ENCODE peak calls at places on chromosomes 1 and 21, in nine cellular contexts. T is cardiac fibroblast, H is WERI-Rb-1, C is dorsolateral prefrontal cortex, F is pancreas, S is IMR-90, W is kidney, D is ovary, V is uterus. K is an unnamed sample.

GRCh38 chr1:25456502-25456901 is 25.8 kb downstream of the MACO1 start:
- DNase-seq in D (no peak), C (no peak), S (no peak), T (no peak), F (no peak), W (no peak), H (no peak), V (no peak), K (no peak)

GRCh38 chr1:154270833-154271232 is 1.6 kb upstream of the HAX1 start:
- DNase-seq in C (no peak), T (no peak), H (no peak), F (no peak), D (no peak), S (no peak), V (no peak), W (no peak), K (no peak)

GRCh38 chr1:229751629-229752028 is 125.6 kb downstream of the URB2 start:
- DNase-seq in T (no peak), W (no peak), D (no peak), V (no peak), H (no peak), S (no peak), F (no peak), C (no peak), K (no peak)

GRCh38 chr21:37878946-37879660 is 37.2 kb downstream of the KCNJ6 start:
- DNase-seq in V (no peak), T (peak), S (peak), D (no peak), W (no peak), H (no peak), C (no peak), F (no peak), K (peak)

GRCh38 chr1:116826818-116827606 is 72.8 kb downstream of the CD2 start:
- DNase-seq in F (no peak), D (no peak), S (peak), W (no peak), C (no peak), V (no peak), T (peak), H (peak), K (peak)

GRCh38 chr1:6646499-6647148 is 22.0 kb downstream of the THAP3 start:
- DNase-seq in T (peak), F (peak), S (peak), H (peak), W (no peak), C (peak), D (no peak), V (no peak), K (peak)

GRCh38 chr1:114103992-114104391 is 49.7 kb downstream of the SYT6 start:
- DNase-seq in D (no peak), T (no peak), F (no peak), S (no peak), H (no peak), C (no peak), V (no peak), W (no peak), K (no peak)

GRCh38 chr1:31214316-31215082 is 25.2 kb downstream of the NKAIN1 start:
- DNase-seq in H (no peak), F (no peak), W (no peak), D (no peak), T (no peak), S (no peak), C (no peak), V (no peak), K (no peak)

GRCh38 chr1:39919545-39919944 is 17.8 kb upstream of the MYCL start:
- DNase-seq in D (no peak), F (peak), T (peak), W (no peak), C (peak), V (no peak), S (peak), H (peak), K (peak)

GRCh38 chr1:154419620-154420020 is 14.5 kb downstream of the IL6R start:
- DNase-seq in W (peak), C (peak), F (peak), D (peak), H (peak), S (peak), T (peak), V (peak), K (peak)

GRCh38 chr1:232621050-232621449 is 8.9 kb downstream of the SIPA1L2 start:
- DNase-seq in T (no peak), V (no peak), W (no peak), D (no peak), S (no peak), H (no peak), F (no peak), C (no peak), K (no peak)

GRCh38 chr1:108595510-108595909 is 35.6 kb downstream of the EEIG2 start:
- DNase-seq in W (no peak), D (no peak), F (no peak), T (peak), C (no peak), H (no peak), V (no peak), S (peak), K (peak)

GRCh38 chr1:232905324-232906034 is 44.9 kb upstream of the NTPCR start:
- DNase-seq in H (no peak), S (peak), W (no peak), D (no peak), C (no peak), F (no peak), V (no peak), T (no peak), K (no peak)

GRCh38 chr1:2642131-2642559 is 9.3 kb upstream of the MMEL1 start:
- DNase-seq in H (no peak), V (no peak), F (no peak), T (no peak), S (no peak), D (no peak), W (no peak), C (no peak), K (no peak)

GRCh38 chr1:20590313-20590777 is 1.4 kb downstream of the CDA start:
- DNase-seq in V (peak), F (no peak), D (no peak), C (no peak), W (no peak), H (peak), S (peak), T (peak), K (no peak)
- H3K4me3 ChIP-seq in V (no peak), F (no peak), D (no peak), C (no peak), W (peak), H (peak), S (no peak), T (no peak), K (no peak)

GRCh38 chr1:99594205-99594604 is 51.7 kb upstream of the PALMD start:
- DNase-seq in S (no peak), H (no peak), C (no peak), V (no peak), D (no peak), F (no peak), W (no peak), T (no peak), K (peak)

GRCh38 chr1:99589186-99589636 is 56.7 kb upstream of the PALMD start:
- DNase-seq in W (no peak), V (no peak), T (no peak), F (no peak), S (no peak), D (no peak), H (no peak), C (no peak), K (no peak)

GRCh38 chr1:99590578-99591209 is 55.2 kb upstream of the PALMD start:
- DNase-seq in S (peak), D (no peak), H (no peak), C (peak), W (no peak), F (no peak), T (peak), V (no peak), K (peak)

GRCh38 chr1:99595041-99595440 is 50.9 kb upstream of the PALMD start:
- DNase-seq in S (no peak), C (no peak), H (no peak), T (no peak), F (no peak), W (no peak), V (no peak), D (no peak), K (no peak)

DNA sequence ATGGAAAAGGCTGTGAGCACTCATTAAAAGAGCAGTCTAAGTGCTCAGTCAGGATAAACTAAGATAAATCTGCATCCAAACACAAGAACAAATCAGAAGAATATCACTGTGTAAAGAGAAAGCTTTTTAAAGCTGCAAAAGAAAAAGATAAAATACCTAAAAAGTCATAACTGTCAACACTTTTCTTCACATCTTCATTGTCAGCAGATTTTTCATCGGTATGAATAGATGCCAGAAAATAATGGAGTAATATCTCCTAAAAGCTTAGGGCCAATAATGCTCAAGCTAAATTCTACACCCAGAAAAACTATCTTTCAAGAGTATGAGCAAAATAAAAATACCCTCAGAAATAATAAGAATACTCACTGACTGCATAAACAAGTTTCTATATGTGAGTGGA is 54.0 kb upstream of the PALMD start:
- DNase-seq in T (no peak), W (no peak), F (no peak), S (no peak), H (no peak), C (no peak), D (no peak), V (no peak), K (no peak)
- TF ChIP-seq CTCF in T (no peak), W (no peak), F (no peak), S (no peak), H (no peak), C (no peak), D (no peak), V (no peak), K (no peak)

DNA sequence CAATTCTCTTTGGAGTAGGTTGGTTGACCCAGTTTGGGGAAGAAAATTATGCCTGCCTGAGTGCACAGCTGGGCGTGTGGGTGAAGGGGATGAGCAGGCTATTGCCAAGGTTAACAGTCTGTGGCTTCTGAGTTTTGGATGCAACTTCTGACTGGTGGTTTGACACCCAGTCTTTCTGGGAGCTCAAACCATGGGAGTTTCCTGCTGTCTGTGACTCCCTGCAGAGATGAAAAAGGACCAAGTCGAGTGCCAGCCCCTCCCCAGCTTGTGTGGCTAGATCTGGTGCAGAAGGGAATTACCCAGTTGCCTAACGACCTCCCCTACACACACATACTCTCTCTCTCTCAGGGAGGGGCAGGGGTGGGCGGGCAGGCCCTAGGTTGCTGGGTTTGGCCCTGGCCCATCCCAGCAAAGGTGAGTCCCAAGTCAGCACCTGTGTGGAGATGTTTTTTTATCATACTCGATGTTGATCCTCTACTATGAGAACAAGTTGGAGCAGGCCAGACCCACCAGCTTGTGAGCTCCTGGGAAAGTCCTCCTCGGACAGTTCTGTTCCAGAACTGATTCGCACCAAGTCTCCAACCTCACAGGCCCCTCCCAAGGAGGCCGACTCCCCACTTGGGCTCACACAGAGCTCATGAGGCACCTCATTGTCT is 28.2 kb downstream of the PKP1 start:
- DNase-seq in F (no peak), S (no peak), T (no peak), C (no peak), V (no peak), W (no peak), D (no peak), H (no peak), K (no peak)
- H3K4me3 ChIP-seq in F (no peak), S (no peak), T (no peak), C (no peak), V (no peak), W (no peak), D (no peak), H (no peak), K (no peak)

GRCh38 chr1:160114085-160114484 is 1.5 kb upstream of the ATP1A2 start:
- DNase-seq in W (no peak), F (no peak), C (no peak), H (peak), S (no peak), V (no peak), D (no peak), T (no peak), K (no peak)

GRCh38 chr1:160116277-160117147 is 953 bp downstream of the ATP1A2 start:
- DNase-seq in F (no peak), D (no peak), T (peak), H (no peak), W (no peak), V (no peak), S (peak), C (peak), K (peak)

GRCh38 chr1:160115545-160116276 is at the start of gene ATP1A2:
- DNase-seq in V (no peak), T (no peak), W (no peak), S (no peak), C (no peak), D (no peak), F (no peak), H (no peak), K (no peak)

GRCh38 chr1:160112370-160112769 is 3.2 kb upstream of the ATP1A2 start:
- DNase-seq in H (no peak), V (no peak), C (no peak), S (no peak), F (no peak), W (no peak), T (no peak), D (peak), K (no peak)

DNA sequence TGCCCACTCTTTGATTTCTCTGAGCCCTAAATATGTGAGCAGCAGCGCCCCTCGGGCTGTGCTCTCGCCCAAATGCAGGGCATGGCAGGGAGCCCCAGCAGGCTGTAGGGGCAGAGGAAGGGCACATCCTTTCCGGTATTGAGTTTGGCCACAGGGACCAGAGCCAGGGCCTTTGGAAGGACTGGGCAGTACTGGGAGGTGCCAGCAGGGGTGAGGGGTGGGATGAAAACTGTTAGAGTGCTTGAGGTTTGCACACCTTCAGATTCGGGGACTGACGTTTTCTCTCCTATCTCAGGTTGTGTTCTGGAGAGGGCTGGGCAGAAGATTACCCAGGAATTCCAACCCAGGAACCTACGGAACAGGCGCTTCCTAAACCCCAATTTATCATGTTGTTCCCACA is 2.2 kb upstream of the ATP1A2 start:
- DNase-seq in W (no peak), C (no peak), D (no peak), F (no peak), S (no peak), H (no peak), V (no peak), T (no peak), K (no peak)
- TF ChIP-seq CTCF in W (no peak), C (no peak), D (no peak), F (no peak), S (no peak), H (peak), V (no peak), T (no peak), K (no peak)

DNA sequence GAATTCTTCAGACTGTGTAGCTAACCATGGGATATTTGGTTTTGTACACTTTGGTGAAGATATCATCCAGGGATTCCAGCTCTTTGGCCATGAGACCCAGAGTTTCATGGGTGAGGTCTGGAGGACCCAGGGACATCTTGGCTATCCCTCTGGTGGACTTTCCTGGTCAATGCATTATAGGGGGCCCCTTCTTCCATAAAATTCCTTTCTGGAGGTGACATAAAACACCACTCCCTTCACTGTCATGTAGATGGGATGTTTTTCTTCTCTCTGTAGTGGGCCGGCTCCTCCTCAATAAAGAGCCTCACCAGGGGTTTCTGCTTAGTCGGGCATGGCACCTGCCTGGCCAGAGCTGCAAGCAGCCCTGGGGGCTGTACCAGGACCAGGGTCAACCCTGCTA is 2.2 kb downstream of the ATPAF1 start:
- DNase-seq in D (no peak), C (no peak), F (no peak), V (no peak), S (no peak), T (no peak), H (no peak), W (no peak), K (no peak)
- H3K4me3 ChIP-seq in D (no peak), C (peak), F (no peak), V (no peak), S (no peak), T (no peak), H (no peak), W (no peak), K (no peak)

DNA sequence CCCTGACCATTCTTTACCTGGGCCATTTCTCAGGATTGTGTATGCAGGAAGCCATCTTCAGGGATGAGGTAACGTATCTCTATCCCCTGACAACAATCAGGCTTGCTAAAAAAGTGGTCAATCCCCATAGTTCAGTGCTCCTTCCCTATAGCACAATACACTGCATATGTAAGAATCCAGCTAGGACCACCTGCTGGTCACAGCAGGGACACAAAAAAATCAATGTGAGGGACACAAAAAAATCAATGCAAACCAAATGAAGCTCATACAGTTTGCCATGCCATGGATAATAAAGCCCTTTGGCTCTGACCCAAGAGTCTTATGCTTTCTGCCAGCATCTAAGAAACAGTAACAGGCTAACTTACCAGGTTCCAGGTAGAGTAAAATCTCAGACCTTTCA is 16.3 kb downstream of the ACBD6 start:
- DNase-seq in D (no peak), V (no peak), H (no peak), C (no peak), S (no peak), F (no peak), W (no peak), T (no peak), K (no peak)
- TF ChIP-seq CTCF in D (no peak), V (no peak), H (no peak), C (no peak), S (no peak), F (no peak), W (no peak), T (no peak), K (no peak)

GRCh38 chr1:15916417-15916816 is 59.5 kb downstream of the ZBTB17 start:
- DNase-seq in C (no peak), T (peak), F (no peak), S (peak), D (no peak), H (no peak), V (no peak), W (no peak), K (no peak)
- H3K4me3 ChIP-seq in C (no peak), T (no peak), F (no peak), S (no peak), D (no peak), H (no peak), V (no peak), W (no peak), K (no peak)

GRCh38 chr1:153178922-153179321 is 24.3 kb upstream of the LELP1 start:
- DNase-seq in S (no peak), T (no peak), W (no peak), C (no peak), F (no peak), H (peak), D (no peak), V (no peak), K (no peak)

GRCh38 chr1:153174624-153175023 is 23.9 kb upstream of the SPRR2G start:
- DNase-seq in V (no peak), C (no peak), T (no peak), W (no peak), D (no peak), S (no peak), H (no peak), F (no peak), K (no peak)

DNA sequence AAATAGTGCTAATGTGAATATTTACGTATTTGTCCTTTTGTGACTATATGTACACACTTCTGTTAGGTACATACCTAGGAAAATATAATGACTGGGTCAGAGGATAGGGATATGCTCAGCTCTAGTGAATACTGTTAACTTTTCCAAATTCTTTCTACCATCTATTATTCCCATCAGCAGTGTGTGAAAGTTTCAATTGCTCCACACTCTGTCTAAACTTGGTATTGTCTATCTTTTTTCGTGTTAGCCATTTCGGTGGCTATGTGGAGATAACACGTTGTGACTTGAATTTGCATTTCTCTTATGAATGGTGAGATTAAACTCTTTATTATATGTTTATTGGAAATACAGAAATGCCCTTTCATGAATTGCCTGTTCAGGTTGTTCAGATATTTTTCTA is 22.7 kb upstream of the LELP1 start:
- DNase-seq in H (no peak), D (no peak), V (no peak), C (no peak), T (no peak), F (no peak), S (no peak), W (no peak), K (no peak)
- TF ChIP-seq CTCF in H (no peak), D (no peak), V (no peak), C (no peak), T (no peak), F (no peak), S (no peak), W (no peak), K (no peak)